ENCODE peak calls at places on chromosomes 3 and 15, in ten cellular contexts. One of them, this sample, is unnamed.

GRCh38 chr3:160200328-160200727 is 24.9 kb upstream of the C3orf80 start:
- DNase-seq in Calu3: no peak
- DNase-seq in myocyte: peak
- DNase-seq in right lobe of liver: no peak
- DNase-seq in hepatocyte: no peak
- DNase-seq in stimulated activated CD4-positive, alpha-beta T cell treated with anti-CD3 and anti-CD28 coated beads, Interleukin-4, amount 100 ng/mL, for 1 hour: no peak
- DNase-seq in RCC 7860: no peak
- DNase-seq in A172: no peak
- DNase-seq in neuronal stem cell: no peak
- DNase-seq in mesenteric fat pad: no peak
- DNase-seq in this sample: no peak

GRCh38 chr3:183182732-183183610 is 20.4 kb upstream of the LAMP3 start:
- DNase-seq in neuronal stem cell: no peak
- DNase-seq in Calu3: no peak
- DNase-seq in hepatocyte: no peak
- DNase-seq in RCC 7860: no peak
- DNase-seq in right lobe of liver: peak
- DNase-seq in A172: no peak
- DNase-seq in stimulated activated CD4-positive, alpha-beta T cell treated with anti-CD3 and anti-CD28 coated beads, Interleukin-4, amount 100 ng/mL, for 1 hour: no peak
- DNase-seq in mesenteric fat pad: no peak
- DNase-seq in myocyte: peak
- DNase-seq in this sample: peak

GRCh38 chr3:54900954-54901591 is 26.8 kb downstream of the LRTM1 start:
- DNase-seq in A172: no peak
- DNase-seq in RCC 7860: no peak
- DNase-seq in myocyte: peak
- DNase-seq in hepatocyte: no peak
- DNase-seq in stimulated activated CD4-positive, alpha-beta T cell treated with anti-CD3 and anti-CD28 coated beads, Interleukin-4, amount 100 ng/mL, for 1 hour: no peak
- DNase-seq in mesenteric fat pad: no peak
- DNase-seq in neuronal stem cell: no peak
- DNase-seq in Calu3: no peak
- DNase-seq in right lobe of liver: no peak
- DNase-seq in this sample: no peak

GRCh38 chr3:85801955-85802354 is 843.2 kb downstream of the CADM2 start:
- DNase-seq in hepatocyte: peak
- DNase-seq in mesenteric fat pad: no peak
- DNase-seq in myocyte: no peak
- DNase-seq in right lobe of liver: no peak
- DNase-seq in RCC 7860: no peak
- DNase-seq in A172: no peak
- DNase-seq in neuronal stem cell: peak
- DNase-seq in stimulated activated CD4-positive, alpha-beta T cell treated with anti-CD3 and anti-CD28 coated beads, Interleukin-4, amount 100 ng/mL, for 1 hour: no peak
- DNase-seq in Calu3: peak
- DNase-seq in this sample: no peak

GRCh38 chr15:91535856-91536500 is 317.5 kb upstream of the SLCO3A1 start:
- DNase-seq in A172: no peak
- DNase-seq in myocyte: peak
- DNase-seq in right lobe of liver: no peak
- DNase-seq in stimulated activated CD4-positive, alpha-beta T cell treated with anti-CD3 and anti-CD28 coated beads, Interleukin-4, amount 100 ng/mL, for 1 hour: no peak
- DNase-seq in mesenteric fat pad: no peak
- DNase-seq in RCC 7860: no peak
- DNase-seq in Calu3: no peak
- DNase-seq in neuronal stem cell: no peak
- DNase-seq in hepatocyte: no peak
- DNase-seq in this sample: no peak

GRCh38 chr3:195100903-195101591 is 169.9 kb downstream of the XXYLT1 start:
- DNase-seq in stimulated activated CD4-positive, alpha-beta T cell treated with anti-CD3 and anti-CD28 coated beads, Interleukin-4, amount 100 ng/mL, for 1 hour: no peak
- DNase-seq in RCC 7860: no peak
- DNase-seq in mesenteric fat pad: no peak
- DNase-seq in hepatocyte: no peak
- DNase-seq in neuronal stem cell: no peak
- DNase-seq in right lobe of liver: no peak
- DNase-seq in A172: peak
- DNase-seq in myocyte: no peak
- DNase-seq in Calu3: no peak
- DNase-seq in this sample: no peak

GRCh38 chr3:175094344-175094743 is 235.2 kb downstream of the NAALADL2 start:
- DNase-seq in neuronal stem cell: no peak
- DNase-seq in right lobe of liver: no peak
- DNase-seq in Calu3: no peak
- DNase-seq in A172: no peak
- DNase-seq in RCC 7860: no peak
- DNase-seq in hepatocyte: no peak
- DNase-seq in stimulated activated CD4-positive, alpha-beta T cell treated with anti-CD3 and anti-CD28 coated beads, Interleukin-4, amount 100 ng/mL, for 1 hour: no peak
- DNase-seq in myocyte: no peak
- DNase-seq in mesenteric fat pad: no peak
- DNase-seq in this sample: no peak

GRCh38 chr15:84979651-84980050 is 2.0 kb upstream of the PDE8A start:
- DNase-seq in hepatocyte: peak
- DNase-seq in stimulated activated CD4-positive, alpha-beta T cell treated with anti-CD3 and anti-CD28 coated beads, Interleukin-4, amount 100 ng/mL, for 1 hour: no peak
- DNase-seq in A172: no peak
- DNase-seq in myocyte: no peak
- DNase-seq in right lobe of liver: peak
- DNase-seq in RCC 7860: no peak
- DNase-seq in neuronal stem cell: no peak
- DNase-seq in Calu3: no peak
- DNase-seq in mesenteric fat pad: no peak
- DNase-seq in this sample: no peak

GRCh38 chr3:68057637-68058320 is 403.4 kb upstream of the SUCLG2 start:
- DNase-seq in neuronal stem cell: no peak
- DNase-seq in Calu3: no peak
- DNase-seq in stimulated activated CD4-positive, alpha-beta T cell treated with anti-CD3 and anti-CD28 coated beads, Interleukin-4, amount 100 ng/mL, for 1 hour: peak
- DNase-seq in mesenteric fat pad: no peak
- DNase-seq in right lobe of liver: no peak
- DNase-seq in myocyte: no peak
- DNase-seq in hepatocyte: no peak
- DNase-seq in RCC 7860: no peak
- DNase-seq in A172: no peak
- DNase-seq in this sample: no peak

GRCh38 chr3:185353225-185353624 is 9.7 kb upstream of the MAP3K13 start:
- DNase-seq in stimulated activated CD4-positive, alpha-beta T cell treated with anti-CD3 and anti-CD28 coated beads, Interleukin-4, amount 100 ng/mL, for 1 hour: no peak
- DNase-seq in A172: no peak
- DNase-seq in myocyte: no peak
- DNase-seq in right lobe of liver: no peak
- DNase-seq in hepatocyte: no peak
- DNase-seq in Calu3: no peak
- DNase-seq in RCC 7860: no peak
- DNase-seq in neuronal stem cell: no peak
- DNase-seq in mesenteric fat pad: no peak
- DNase-seq in this sample: no peak

This sample was measured in M059J.